ENCODE peak calls at places on chromosomes 12 and 14, in nine cellular contexts. V is tibial nerve, O is hepatocyte, U is lower lobe of right lung, Z is Calu3, B is activated B cell treated with CpG ODN at 0.5 μM for 24 hours, A is fibroblast of mammary gland, S is psoas muscle, L is AG09319. C is an unnamed sample.

GRCh38 chr12:111440152-111440551 is 34.4 kb downstream of the SH2B3 start:
- DNase-seq in V (no peak), O (no peak), U (no peak), Z (no peak), B (no peak), A (no peak), S (no peak), L (no peak), C (no peak)

GRCh38 chr12:81170072-81170471 is 92.2 kb downstream of the ACSS3 start:
- DNase-seq in V (no peak), O (no peak), U (no peak), Z (no peak), B (no peak), A (peak; percentile 7), S (no peak), L (no peak), C (no peak)

GRCh38 chr12:104095289-104095688 is 31.0 kb downstream of the HCFC2 start:
- DNase-seq in V (no peak), O (no peak), U (no peak), Z (no peak), B (no peak), A (no peak), S (no peak), L (no peak), C (no peak)

GRCh38 chr14:57725399-57726077 is 140.4 kb downstream of the SLC35F4 start:
- DNase-seq in V (no peak), O (peak; percentile 19), U (no peak), Z (peak; percentile 34), B (no peak), A (peak; percentile 84), S (no peak), L (no peak), C (no peak)

GRCh38 chr14:20603813-20604212 is 12.6 kb upstream of the RNASE12 start:
- DNase-seq in V (no peak), O (no peak), U (no peak), Z (no peak), B (no peak), A (no peak), S (no peak), L (no peak), C (no peak)

GRCh38 chr14:99145307-99145706 is 126.7 kb downstream of the BCL11B start:
- DNase-seq in V (no peak), O (no peak), U (no peak), Z (no peak), B (no peak), A (no peak), S (no peak), L (no peak), C (no peak)

GRCh38 chr12:14782756-14783155 is 20.5 kb downstream of the WBP11 start:
- DNase-seq in V (no peak), O (no peak), U (no peak), Z (no peak), B (no peak), A (no peak), S (no peak), L (no peak), C (no peak)

GRCh38 chr12:40515041-40515825 is 177.0 kb upstream of the CNTN1 start:
- DNase-seq in V (no peak), O (no peak), U (no peak), Z (no peak), B (no peak), A (no peak), S (no peak), L (no peak), C (no peak)

GRCh38 chr14:99575043-99576023 is 28.7 kb downstream of the CCDC85C start:
- DNase-seq in V (no peak), O (no peak), U (peak; percentile 89), Z (peak; percentile 82), B (no peak), A (no peak), S (no peak), L (no peak), C (no peak)

GRCh38 chr12:93323625-93324165 is 54.0 kb upstream of the NUDT4 start:
- DNase-seq in V (no peak), O (no peak), U (no peak), Z (no peak), B (no peak), A (peak; percentile 7), S (no peak), L (no peak), C (no peak)

GRCh38 chr14:38001501-38001900 is 206.2 kb upstream of the SSTR1 start:
- DNase-seq in V (no peak), O (no peak), U (no peak), Z (no peak), B (no peak), A (no peak), S (no peak), L (no peak), C (no peak)

GRCh38 chr14:37994846-37995372 is 212.8 kb upstream of the SSTR1 start:
- DNase-seq in V (no peak), O (no peak), U (no peak), Z (no peak), B (no peak), A (no peak), S (no peak), L (no peak), C (no peak)

GRCh38 chr14:38004610-38004879 is 203.2 kb upstream of the SSTR1 start:
- DNase-seq in V (no peak), O (no peak), U (no peak), Z (no peak), B (no peak), A (no peak), S (no peak), L (no peak), C (no peak)

GRCh38 chr14:38003746-38004609 is 203.7 kb upstream of the SSTR1 start:
- DNase-seq in V (no peak), O (no peak), U (no peak), Z (no peak), B (no peak), A (no peak), S (no peak), L (no peak), C (no peak)

DNA sequence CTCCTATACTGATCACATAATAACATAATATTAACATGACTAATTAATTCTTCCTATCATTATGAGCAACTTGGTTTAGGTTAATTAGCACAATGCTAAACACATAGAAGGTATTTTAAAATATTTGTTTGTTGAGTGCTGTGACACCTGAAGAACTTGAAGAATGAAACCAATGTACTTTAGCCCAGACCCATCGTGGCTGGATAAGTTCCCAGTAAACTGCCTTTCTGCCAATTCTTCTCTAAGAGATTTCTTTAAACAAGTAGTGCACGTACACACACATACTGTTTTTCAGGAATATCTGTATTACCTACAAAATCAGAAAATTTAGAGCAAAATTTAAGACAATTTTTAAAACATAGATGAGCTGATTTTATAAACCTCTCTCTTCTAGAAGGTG is 207.4 kb upstream of the SSTR1 start:
- DNase-seq in V (no peak), O (no peak), U (no peak), Z (no peak), B (no peak), A (no peak), S (no peak), L (no peak), C (no peak)
- TF ChIP-seq CTCF in V (no peak), O (no peak), U (no peak), Z (no peak), B (no peak), A (no peak), S (no peak), L (no peak), C (no peak)

GRCh38 chr14:85958069-85958468 is 428.1 kb downstream of the FLRT2 start:
- DNase-seq in V (no peak), O (no peak), U (no peak), Z (no peak), B (no peak), A (no peak), S (no peak), L (no peak), C (no peak)
- TF ChIP-seq CTCF in V (no peak), O (no peak), U (no peak), Z (no peak), B (no peak), A (no peak), S (no peak), L (no peak), C (no peak)

DNA sequence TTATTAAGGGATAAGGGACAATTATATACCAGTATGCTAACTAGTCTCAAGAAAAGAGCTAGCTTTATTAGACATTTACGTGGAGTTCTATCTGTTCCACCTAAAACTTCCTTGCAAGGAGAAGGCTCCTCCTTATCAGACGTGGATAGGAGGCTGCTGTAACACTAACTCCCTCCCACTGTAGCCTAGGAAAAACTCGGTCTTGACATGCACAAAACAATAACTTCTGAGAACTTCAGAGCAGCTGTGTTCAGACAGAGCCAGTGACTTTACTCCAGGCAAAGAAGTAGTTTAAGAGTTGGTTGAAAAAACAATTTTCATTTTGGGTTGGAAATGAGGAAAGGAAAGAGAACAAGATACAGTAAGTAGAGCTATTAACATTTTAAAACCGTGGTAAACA is 2.7 kb downstream of the ATF7 start:
- DNase-seq in V (no peak), O (peak; percentile 46), U (no peak), Z (no peak), B (no peak), A (peak; percentile 60), S (no peak), L (no peak), C (no peak)
- TF ChIP-seq CTCF in V (no peak), O (no peak), U (no peak), Z (no peak), B (no peak), A (no peak), S (no peak), L (no peak), C (no peak)

DNA sequence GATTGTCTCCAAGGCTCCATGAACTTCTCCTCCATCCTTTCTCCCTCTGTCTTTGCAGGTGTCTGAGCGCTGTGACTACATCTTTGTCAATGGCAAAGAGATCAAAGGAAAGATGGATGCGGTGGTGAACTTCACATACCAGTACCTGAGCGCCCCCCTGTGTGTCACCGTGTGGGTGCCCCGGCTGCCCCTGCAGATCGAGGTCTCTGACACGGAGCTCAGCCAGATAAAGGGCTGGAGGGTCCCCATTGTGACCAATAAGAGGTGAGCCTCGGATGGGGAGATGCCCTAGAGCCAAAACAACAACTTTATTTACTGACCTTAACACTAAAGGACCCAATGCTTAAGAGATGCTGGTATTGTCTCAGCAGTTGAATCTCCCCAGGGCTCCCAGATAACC is 130.0 kb downstream of the SLC15A4 start:
- DNase-seq in V (no peak), O (no peak), U (no peak), Z (no peak), B (no peak), A (no peak), S (no peak), L (no peak), C (no peak)
- TF ChIP-seq CTCF in V (no peak), O (no peak), U (no peak), Z (no peak), B (no peak), A (no peak), S (no peak), L (no peak), C (peak; percentile 25)

DNA sequence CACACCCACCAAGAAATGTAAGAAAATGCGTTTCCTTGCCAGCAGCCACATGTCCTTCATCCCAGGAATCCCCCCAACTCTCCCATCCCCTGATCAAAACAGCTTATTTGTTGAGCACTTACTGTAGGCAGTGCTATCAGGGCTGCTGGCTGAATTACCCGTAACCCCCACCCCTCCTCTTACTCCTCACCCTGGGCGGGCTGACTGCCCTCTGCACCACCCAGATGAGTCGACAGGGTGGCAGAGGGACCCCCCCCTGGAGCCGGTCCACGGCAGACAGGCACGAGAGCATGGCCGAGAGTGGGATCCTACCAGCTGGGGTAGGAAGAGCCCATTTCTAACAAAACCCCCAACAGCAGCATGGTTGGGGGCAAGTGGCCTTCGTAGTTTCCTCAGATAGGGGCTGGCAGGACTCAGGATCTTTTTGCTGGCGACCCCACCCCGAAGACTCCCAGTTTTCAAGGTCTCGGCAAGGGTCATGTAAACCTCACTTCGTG is 1.1 kb upstream of the RHOF start:
- DNase-seq in V (no peak), O (no peak), U (no peak), Z (no peak), B (no peak), A (no peak), S (peak; percentile 72), L (no peak), C (no peak)
- TF ChIP-seq CTCF in V (no peak), O (no peak), U (no peak), Z (no peak), B (peak; percentile 3), A (no peak), S (no peak), L (no peak), C (no peak)